ENCODE peak calls at places on chromosome 6, in ten cellular contexts. H is T-helper 1 cell; P is RCC 7860; U is effector CD4-positive, alpha-beta T cell; B is pancreas; C is NCI-H510A treated with DMSO at 0.1 percent for 48 hours; Y is activated CD4-positive, alpha-beta T cell treated with anti-CD3 and anti-CD28 coated beads, Interleukin-2, amount 10 ng/mL, durations not matched to agents 7 days and 5 days; W is endothelial cell; I is stimulated activated CD8-positive, alpha-beta memory T cell treated with anti-CD3 and anti-CD28 coated beads, Interleukin-2, amount 100 ng/mL, for 1 hour; J is GM18507. Q is an unnamed sample.
A peak's percentile ranks its signal among the peaks of the same experiment; 100 is the strongest.

GRCh38 chr6:12245763-12246720 is 44.1 kb upstream of the EDN1 start:
- DNase-seq in U (no peak), H (no peak), P (no peak), B (no peak), W (no peak), Y (no peak), I (no peak), J (no peak), C (no peak), Q (no peak)

GRCh38 chr6:43910638-43911353 is 140.8 kb downstream of the VEGFA start:
- DNase-seq in Y (no peak), J (no peak), P (no peak), B (no peak), C (no peak), H (no peak), U (no peak), W (no peak), I (no peak), Q (no peak)

GRCh38 chr6:151387581-151387980 is 3.8 kb downstream of the ZBTB2 start:
- DNase-seq in J (no peak), C (no peak), U (no peak), B (no peak), Y (no peak), H (no peak), P (no peak), I (no peak), W (no peak), Q (no peak)

GRCh38 chr6:145214570-145214969 is 520.8 kb downstream of the EPM2A start:
- DNase-seq in I (no peak), B (no peak), U (no peak), Y (peak; percentile 27), P (peak; percentile 7), C (no peak), J (no peak), H (no peak), W (peak; percentile 7), Q (no peak)

GRCh38 chr6:42493914-42494539 is 42.3 kb upstream of the TRERF1 start:
- DNase-seq in U (no peak), P (no peak), C (no peak), Y (no peak), B (no peak), J (no peak), I (no peak), W (no peak), H (no peak), Q (no peak)

GRCh38 chr6:109240370-109241084 is 141.7 kb downstream of the CD164 start:
- DNase-seq in Y (no peak), P (no peak), W (no peak), U (no peak), B (no peak), J (no peak), I (no peak), H (no peak), C (no peak), Q (no peak)

GRCh38 chr6:55433446-55434130 is 106.3 kb downstream of the GFRAL start:
- DNase-seq in U (no peak), C (no peak), B (no peak), I (no peak), Y (no peak), P (no peak), H (no peak), W (no peak), J (no peak), Q (no peak)

GRCh38 chr6:76435174-76435573 is 362.7 kb upstream of the IMPG1 start:
- DNase-seq in W (no peak), H (no peak), Y (no peak), J (no peak), C (no peak), B (no peak), P (no peak), U (no peak), I (no peak), Q (no peak)

GRCh38 chr6:10190042-10190441 is 224.8 kb downstream of the TFAP2A start:
- DNase-seq in P (no peak), W (no peak), C (no peak), U (no peak), Y (no peak), H (no peak), J (no peak), B (no peak), I (no peak), Q (no peak)

GRCh38 chr6:131852200-131852599 is 44.4 kb downstream of the ENPP1 start:
- DNase-seq in B (no peak), Y (no peak), W (no peak), P (no peak), C (no peak), U (no peak), I (no peak), J (no peak), H (no peak), Q (no peak)

GRCh38 chr6:81999270-81999669 is 246.8 kb upstream of the TENT5A start:
- DNase-seq in W (no peak), B (no peak), C (no peak), H (no peak), U (no peak), J (no peak), P (peak; percentile 49), I (no peak), Y (no peak), Q (no peak)

GRCh38 chr6:159572344-159573120 is 120.5 kb downstream of the SOD2 start:
- DNase-seq in J (no peak), H (no peak), B (no peak), U (no peak), P (no peak), I (no peak), W (no peak), Y (no peak), C (no peak), Q (no peak)

GRCh38 chr6:164753517-164753916 is 555.9 kb downstream of the C6orf118 start:
- DNase-seq in J (no peak), H (no peak), Y (no peak), B (no peak), U (no peak), I (no peak), W (no peak), P (peak; percentile 89), C (no peak), Q (no peak)

GRCh38 chr6:24910331-24910849 is 25.4 kb downstream of the RIPOR2 start:
- DNase-seq in H (no peak), P (no peak), I (no peak), B (peak; percentile 55), Y (no peak), W (peak; percentile 10), U (no peak), C (no peak), J (no peak), Q (no peak)

GRCh38 chr6:73722318-73723060 is 26.5 kb downstream of the CD109 start:
- DNase-seq in H (no peak), W (no peak), C (no peak), U (no peak), P (peak; percentile 78), J (no peak), B (no peak), I (no peak), Y (no peak), Q (peak; percentile 46)

GRCh38 chr6:49327005-49327404 is 136.0 kb downstream of the MMUT start:
- DNase-seq in Y (no peak), P (no peak), J (no peak), U (no peak), C (no peak), H (no peak), I (no peak), B (no peak), W (no peak), Q (no peak)

GRCh38 chr6:24004062-24004461 is 122.0 kb upstream of the NRSN1 start:
- DNase-seq in H (no peak), P (no peak), U (no peak), C (no peak), W (no peak), Y (no peak), I (no peak), B (no peak), J (no peak), Q (no peak)

GRCh38 chr6:33199687-33200233 is 705 bp downstream of the RXRB start:
- DNase-seq in P (peak; percentile 19), I (peak; percentile 40), C (peak; percentile 70), Y (peak; percentile 79), J (peak; percentile 69), U (peak; percentile 59), B (no peak), H (no peak), W (no peak), Q (no peak)

GRCh38 chr6:53107091-53107490 is 41.5 kb downstream of the GCM1 start:
- DNase-seq in W (no peak), P (peak; percentile 81), U (no peak), J (no peak), H (no peak), C (no peak), Y (no peak), B (no peak), I (no peak), Q (no peak)

GRCh38 chr6:108868551-108869145 is 20.4 kb downstream of the ARMC2 start:
- DNase-seq in H (no peak), J (no peak), B (no peak), Y (no peak), C (no peak), U (no peak), W (no peak), P (no peak), I (no peak), Q (no peak)

GRCh38 chr6:128336436-128337095 is 183.8 kb downstream of the PTPRK start:
- DNase-seq in U (no peak), I (no peak), P (no peak), C (no peak), J (no peak), Y (no peak), B (no peak), W (no peak), H (no peak), Q (no peak)

Q was measured in GM12878.